ENCODE peak calls at places on chromosomes 4 and X, in four cellular contexts. T is midbrain, G is NCI-H1105 treated with DMSO at 0.1 percent for 48 hours, O is activated T-cell treated with anti-CD3 and anti-CD28 coated beads for 1 hour. S is an unnamed sample.

GRCh38 chrX:9033989-9034388 is at the start of gene FAM9B:
- DNase-seq in O (no peak), G (no peak), T (no peak), S (no peak)

GRCh38 chrX:17732138-17732783 is 5.0 kb upstream of the SCML1 start:
- DNase-seq in T (no peak), G (no peak), O (no peak), S (no peak)

GRCh38 chr4:139099366-139099982 is 77.5 kb downstream of the ELF2 start:
- DNase-seq in G (peak), T (peak), O (peak), S (peak)

GRCh38 chr4:180909279-180909678 is 1333.9 kb upstream of the TENM3 start:
- DNase-seq in G (no peak), O (no peak), T (no peak), S (no peak)

GRCh38 chrX:38672646-38673045 is 111.3 kb downstream of the TSPAN7 start:
- DNase-seq in G (no peak), T (no peak), O (no peak), S (no peak)

GRCh38 chr4:159002950-159003349 is 99.9 kb upstream of the RAPGEF2 start:
- DNase-seq in G (no peak), O (no peak), T (no peak), S (no peak)

GRCh38 chr4:125346616-125347015 is 31.9 kb downstream of the FAT4 start:
- DNase-seq in T (peak), G (no peak), O (no peak), S (no peak)

GRCh38 chr4:144645621-144646522 is at the start of gene HHIP:
- DNase-seq in O (no peak), T (peak), G (peak), S (no peak)

GRCh38 chr4:177107288-177107901 is 202.3 kb upstream of the NEIL3 start:
- DNase-seq in T (no peak), O (no peak), G (no peak), S (no peak)

GRCh38 chr4:25223770-25224375 is 10.0 kb upstream of the PI4K2B start:
- DNase-seq in T (no peak), G (no peak), O (no peak), S (no peak)

GRCh38 chrX:8084023-8084422 is 87.0 kb downstream of the VCX2 start:
- DNase-seq in O (no peak), G (peak), T (no peak), S (no peak)

GRCh38 chr4:95409750-95410149 is 139.0 kb downstream of the UNC5C start:
- DNase-seq in O (no peak), G (no peak), T (peak), S (no peak)

GRCh38 chr4:185143596-185143969 is 517 bp downstream of the SLC25A4 start:
- DNase-seq in T (no peak), G (peak), O (peak), S (peak)

GRCh38 chr4:131381055-131381454 is 1768.0 kb upstream of the PCDH10 start:
- DNase-seq in G (no peak), T (no peak), O (no peak), S (no peak)

GRCh38 chr4:89781321-89781720 is 55.6 kb downstream of the SNCA start:
- DNase-seq in G (no peak), T (no peak), O (no peak), S (no peak)

GRCh38 chr4:57945298-57945697 is 835.1 kb upstream of the IGFBP7 start:
- DNase-seq in O (no peak), T (no peak), G (no peak), S (no peak)

GRCh38 chrX:137431693-137432488 is 134.0 kb upstream of the ZIC3 start:
- DNase-seq in G (no peak), T (no peak), O (no peak), S (no peak)

GRCh38 chr4:102537280-102537679 is 36.1 kb downstream of the NFKB1 start:
- DNase-seq in T (no peak), O (no peak), G (no peak), S (no peak)

GRCh38 chr4:76571274-76571673 is 136.2 kb downstream of the SHROOM3 start:
- DNase-seq in G (no peak), O (no peak), T (no peak), S (no peak)

GRCh38 chr4:140037353-140038030 is 116.5 kb downstream of the MAML3 start:
- DNase-seq in T (no peak), O (no peak), G (no peak), S (no peak)

GRCh38 chr4:156291317-156291716 is 337.7 kb upstream of the CTSO start:
- DNase-seq in O (no peak), T (no peak), G (no peak), S (no peak)

S was measured in activated effector memory CD4-positive, alpha-beta T cell treated with anti-CD3 and anti-CD28 coated beads, Interleukin-2, amount 50 U/mL, for 16 hours.